ENCODE peak calls at places on chromosome 5, in four cellular contexts. J, T, A and H are unnamed samples.

GRCh38 chr5:151295138-151295537 is 8.4 kb downstream of the SLC36A3 start:
- DNase-seq in A (peak; percentile 38), J (no peak), T (no peak), H (no peak)

GRCh38 chr5:159330131-159330530 is at the start of gene IL12B:
- DNase-seq in A (peak; percentile 22), J (no peak), T (no peak), H (no peak)

GRCh38 chr5:21212026-21212425 is 1224.0 kb upstream of the CDH18 start:
- DNase-seq in J (no peak), T (no peak), A (peak; percentile 57), H (no peak)

GRCh38 chr5:68381909-68382308 is 166.4 kb downstream of the PIK3R1 start:
- DNase-seq in J (no peak), A (peak; percentile 10), T (no peak), H (peak; percentile 3)

GRCh38 chr5:68114641-68115040 is 100.9 kb upstream of the PIK3R1 start:
- DNase-seq in T (no peak), A (peak; percentile 91), J (no peak), H (no peak)

GRCh38 chr5:54013556-54014157 is 296.7 kb downstream of the ARL15 start:
- DNase-seq in A (peak; percentile 83), T (peak; percentile 8), J (no peak), H (no peak)

GRCh38 chr5:149345892-149346222 is 558 bp downstream of the GRPEL2 start:
- DNase-seq in J (no peak), A (peak; percentile 62), T (no peak), H (peak; percentile 22)

GRCh38 chr5:173981362-173981761 is 7.6 kb upstream of the C5orf47 start:
- DNase-seq in T (no peak), A (no peak), J (no peak), H (no peak)

GRCh38 chr5:14871084-14871572 is 450 bp downstream of the ANKH start:
- DNase-seq in J (peak; percentile 38), A (no peak), T (no peak), H (peak; percentile 31)

GRCh38 chr5:134138416-134139376 is 24.2 kb downstream of the TCF7 start:
- DNase-seq in A (no peak), T (peak; percentile 55), J (no peak), H (no peak)

GRCh38 chr5:174413520-174414314 is 310.7 kb upstream of the MSX2 start:
- DNase-seq in T (no peak), J (no peak), A (peak; percentile 64), H (no peak)

GRCh38 chr5:177116631-177117373 is 16.8 kb upstream of the NSD1 start:
- DNase-seq in A (peak; percentile 95), J (peak; percentile 42), T (peak; percentile 72), H (peak; percentile 78)

GRCh38 chr5:113574417-113574816 is 60.9 kb downstream of the YTHDC2 start:
- DNase-seq in A (peak; percentile 86), T (no peak), J (no peak), H (no peak)

GRCh38 chr5:93886917-93887361 is 145.5 kb upstream of the POU5F2 start:
- DNase-seq in A (peak; percentile 8), T (no peak), J (no peak), H (no peak)

GRCh38 chr5:130550553-130550940 is 614.5 kb downstream of the HINT1 start:
- DNase-seq in A (no peak), T (no peak), J (no peak), H (no peak)

GRCh38 chr5:142057697-142058056 is 44.9 kb upstream of the GNPDA1 start:
- DNase-seq in A (no peak), J (no peak), T (no peak), H (no peak)

GRCh38 chr5:54704825-54705224 is 187.3 kb downstream of the SNX18 start:
- DNase-seq in T (no peak), J (no peak), A (no peak), H (no peak)

GRCh38 chr5:37838152-37838932 is 1.5 kb downstream of the GDNF start:
- DNase-seq in J (no peak), T (no peak), A (peak; percentile 33), H (peak; percentile 55)

GRCh38 chr5:38807570-38808461 is 38.0 kb upstream of the OSMR start:
- DNase-seq in J (no peak), A (peak; percentile 59), T (no peak), H (no peak)

GRCh38 chr5:177382423-177383029 is 1.7 kb upstream of the SLC34A1 start:
- DNase-seq in T (no peak), A (peak; percentile 51), J (no peak), H (no peak)

GRCh38 chr5:180161420-180162303 is 47.3 kb downstream of the RASGEF1C start:
- DNase-seq in A (no peak), T (no peak), J (no peak), H (peak; percentile 85)

GRCh38 chr5:54383941-54384340 is 71.6 kb upstream of the HSPB3 start:
- DNase-seq in A (peak; percentile 12), T (no peak), J (no peak), H (no peak)

GRCh38 chr5:153551537-153552079 is 61.1 kb downstream of the GRIA1 start:
- DNase-seq in A (peak; percentile 88), J (no peak), T (no peak), H (peak; percentile 11)

GRCh38 chr5:145579336-145579735 is 255.8 kb downstream of the PRELID2 start:
- DNase-seq in T (no peak), J (no peak), A (no peak), H (no peak)

GRCh38 chr5:10352404-10353240 is 873 bp upstream of the MARCHF6 start:
- DNase-seq in T (peak; percentile 13), A (peak; percentile 40), J (no peak), H (peak; percentile 82)

GRCh38 chr5:118752992-118753391 is 235.4 kb downstream of the DTWD2 start:
- DNase-seq in T (no peak), J (no peak), A (no peak), H (no peak)

GRCh38 chr5:156394642-156395393 is 67.9 kb downstream of the SGCD start:
- DNase-seq in J (no peak), A (peak; percentile 75), T (no peak), H (peak; percentile 89)

GRCh38 chr5:101904736-101905135 is 391.3 kb downstream of the SLCO4C1 start:
- DNase-seq in J (no peak), A (no peak), T (no peak), H (no peak)

GRCh38 chr5:31220968-31221367 is 27.5 kb downstream of the CDH6 start:
- DNase-seq in A (no peak), T (no peak), J (peak; percentile 11), H (no peak)

GRCh38 chr5:150497989-150498317 is 10.0 kb upstream of the NDST1 start:
- DNase-seq in J (no peak), T (no peak), A (no peak), H (peak; percentile 50)

GRCh38 chr5:92749943-92750342 is 831.1 kb downstream of the NR2F1-AS1 start:
- DNase-seq in A (peak; percentile 31), J (no peak), T (no peak), H (no peak)

GRCh38 chr5:96004087-96004486 is 42.4 kb upstream of the ELL2 start:
- DNase-seq in A (no peak), T (no peak), J (no peak), H (no peak)

GRCh38 chr5:149261246-149261645 is 10.4 kb upstream of the AFAP1L1 start:
- DNase-seq in T (no peak), A (no peak), J (no peak), H (no peak)

GRCh38 chr5:36378551-36378950 is 76.8 kb upstream of the RANBP3L start:
- DNase-seq in T (no peak), J (no peak), A (no peak), H (no peak)

GRCh38 chr5:98780390-98780789 is 6.9 kb downstream of the RGMB start:
- DNase-seq in J (no peak), T (no peak), A (peak; percentile 13), H (no peak)

GRCh38 chr5:139696167-139696893 is 48.2 kb downstream of the CXXC5 start:
- DNase-seq in T (no peak), J (no peak), A (no peak), H (no peak)